ENCODE peak calls at places on chromosomes 1 and 21, in five cellular contexts. K, C, Q, Z and W are unnamed samples.

GRCh38 chr21:32330784-32331311 is 32.2 kb downstream of the MRAP start:
- DNase-seq in K (no peak), C (no peak), Q (peak; percentile 13), Z (no peak), W (no peak)

GRCh38 chr21:43869486-43870325 is 4.7 kb downstream of the AGPAT3 start:
- DNase-seq in K (no peak), C (no peak), Q (no peak), Z (no peak), W (no peak)

GRCh38 chr21:28299946-28300345 is 692.7 kb downstream of the LTN1 start:
- DNase-seq in K (no peak), C (no peak), Q (no peak), Z (no peak), W (no peak)

GRCh38 chr1:32859915-32860314 is 10.8 kb downstream of the FNDC5 start:
- DNase-seq in K (no peak), C (no peak), Q (no peak), Z (no peak), W (no peak)

GRCh38 chr1:153800516-153800915 is 25.3 kb downstream of the SLC27A3 start:
- DNase-seq in K (no peak), C (no peak), Q (no peak), Z (no peak), W (no peak)

GRCh38 chr1:91889717-91890459 is 3.9 kb upstream of the TGFBR3 start:
- DNase-seq in K (no peak), C (no peak), Q (no peak), Z (no peak), W (no peak)

GRCh38 chr1:204080163-204080903 is 7.4 kb downstream of the SOX13 start:
- DNase-seq in K (no peak), C (no peak), Q (peak; percentile 92), Z (peak; percentile 71), W (no peak)

GRCh38 chr1:97254731-97255463 is 533.3 kb downstream of the PTBP2 start:
- DNase-seq in K (no peak), C (no peak), Q (no peak), Z (no peak), W (no peak)

GRCh38 chr1:203271018-203271743 is 34.1 kb upstream of the BTG2 start:
- DNase-seq in K (peak; percentile 53), C (no peak), Q (no peak), Z (no peak), W (no peak)

GRCh38 chr1:93814795-93815737 is 63.9 kb downstream of the DNTTIP2 start:
- DNase-seq in K (no peak), C (no peak), Q (no peak), Z (no peak), W (no peak)

GRCh38 chr1:222073307-222073995 is 331.6 kb upstream of the DUSP10 start:
- DNase-seq in K (no peak), C (no peak), Q (no peak), Z (no peak), W (peak; percentile 79)

GRCh38 chr1:113930499-113931161 is 1.5 kb downstream of the HIPK1 start:
- DNase-seq in K (peak; percentile 60), C (no peak), Q (no peak), Z (no peak), W (peak; percentile 72)

GRCh38 chr1:226688056-226688748 is 50.9 kb downstream of the ITPKB start:
- DNase-seq in K (no peak), C (no peak), Q (no peak), Z (no peak), W (no peak)

GRCh38 chr1:191140038-191140437 is 662.4 kb upstream of the BRINP3 start:
- DNase-seq in K (no peak), C (no peak), Q (no peak), Z (no peak), W (no peak)

GRCh38 chr1:58948671-58949070 is 164.8 kb upstream of the JUN start:
- DNase-seq in K (no peak), C (no peak), Q (no peak), Z (no peak), W (no peak)